ENCODE peak calls at places on chromosomes 4 and X, in eight cellular contexts. One of them, this sample, is unnamed.

GRCh38 chr4:77921701-77922100 is 59.1 kb downstream of the MRPL1 start:
- DNase-seq in CD8-positive, alpha-beta T cell: no peak
- DNase-seq in hepatocyte: peak
- DNase-seq in SW480: peak
- DNase-seq in GM12892: no peak
- DNase-seq in NCI-H1092 treated with DMSO at 0.1 percent for 48 hours: no peak
- DNase-seq in C1 segment of cervical spinal cord: no peak
- DNase-seq in GM04504: peak
- DNase-seq in this sample: no peak

GRCh38 chr4:101718810-101719209 is 71.7 kb upstream of the BANK1 start:
- DNase-seq in CD8-positive, alpha-beta T cell: no peak
- DNase-seq in hepatocyte: no peak
- DNase-seq in SW480: no peak
- DNase-seq in GM12892: no peak
- DNase-seq in NCI-H1092 treated with DMSO at 0.1 percent for 48 hours: no peak
- DNase-seq in C1 segment of cervical spinal cord: no peak
- DNase-seq in GM04504: no peak
- DNase-seq in this sample: no peak

GRCh38 chrX:46318551-46318950 is 226.7 kb downstream of the ZNF674 start:
- DNase-seq in CD8-positive, alpha-beta T cell: no peak
- DNase-seq in hepatocyte: no peak
- DNase-seq in SW480: no peak
- DNase-seq in GM12892: no peak
- DNase-seq in NCI-H1092 treated with DMSO at 0.1 percent for 48 hours: no peak
- DNase-seq in C1 segment of cervical spinal cord: no peak
- DNase-seq in GM04504: no peak
- DNase-seq in this sample: no peak

GRCh38 chr4:2586502-2586901 is 50.1 kb downstream of the FAM193A start:
- DNase-seq in CD8-positive, alpha-beta T cell: no peak
- DNase-seq in hepatocyte: no peak
- DNase-seq in SW480: no peak
- DNase-seq in GM12892: no peak
- DNase-seq in NCI-H1092 treated with DMSO at 0.1 percent for 48 hours: no peak
- DNase-seq in C1 segment of cervical spinal cord: no peak
- DNase-seq in GM04504: no peak
- DNase-seq in this sample: no peak

GRCh38 chr4:25650271-25650670 is 5.4 kb upstream of the SLC34A2 start:
- DNase-seq in CD8-positive, alpha-beta T cell: no peak
- DNase-seq in hepatocyte: no peak
- DNase-seq in SW480: no peak
- DNase-seq in GM12892: no peak
- DNase-seq in NCI-H1092 treated with DMSO at 0.1 percent for 48 hours: no peak
- DNase-seq in C1 segment of cervical spinal cord: no peak
- DNase-seq in GM04504: no peak
- DNase-seq in this sample: no peak

GRCh38 chrX:96204928-96205327 is 479.7 kb upstream of the DIAPH2 start:
- DNase-seq in CD8-positive, alpha-beta T cell: no peak
- DNase-seq in hepatocyte: peak
- DNase-seq in SW480: no peak
- DNase-seq in GM12892: no peak
- DNase-seq in NCI-H1092 treated with DMSO at 0.1 percent for 48 hours: no peak
- DNase-seq in C1 segment of cervical spinal cord: no peak
- DNase-seq in GM04504: no peak
- DNase-seq in this sample: no peak

GRCh38 chrX:17638731-17639130 is 98.6 kb upstream of the SCML1 start:
- DNase-seq in CD8-positive, alpha-beta T cell: no peak
- DNase-seq in hepatocyte: no peak
- DNase-seq in SW480: no peak
- DNase-seq in GM12892: no peak
- DNase-seq in NCI-H1092 treated with DMSO at 0.1 percent for 48 hours: peak
- DNase-seq in C1 segment of cervical spinal cord: no peak
- DNase-seq in GM04504: no peak
- DNase-seq in this sample: no peak

GRCh38 chr4:93996895-93997294 is 168.3 kb downstream of the ATOH1 start:
- DNase-seq in CD8-positive, alpha-beta T cell: no peak
- DNase-seq in hepatocyte: no peak
- DNase-seq in SW480: no peak
- DNase-seq in GM12892: no peak
- DNase-seq in NCI-H1092 treated with DMSO at 0.1 percent for 48 hours: no peak
- DNase-seq in C1 segment of cervical spinal cord: no peak
- DNase-seq in GM04504: no peak
- DNase-seq in this sample: no peak

GRCh38 chr4:48831532-48832015 is 686 bp downstream of the OCIAD1 start:
- DNase-seq in CD8-positive, alpha-beta T cell: no peak
- DNase-seq in hepatocyte: no peak
- DNase-seq in SW480: peak
- DNase-seq in GM12892: no peak
- DNase-seq in NCI-H1092 treated with DMSO at 0.1 percent for 48 hours: peak
- DNase-seq in C1 segment of cervical spinal cord: no peak
- DNase-seq in GM04504: peak
- DNase-seq in this sample: no peak

GRCh38 chrX:47577424-47577823 is 4.8 kb upstream of the TIMP1 start:
- DNase-seq in CD8-positive, alpha-beta T cell: no peak
- DNase-seq in hepatocyte: no peak
- DNase-seq in SW480: no peak
- DNase-seq in GM12892: no peak
- DNase-seq in NCI-H1092 treated with DMSO at 0.1 percent for 48 hours: no peak
- DNase-seq in C1 segment of cervical spinal cord: no peak
- DNase-seq in GM04504: no peak
- DNase-seq in this sample: no peak

GRCh38 chr4:139816856-139817255 is 151.2 kb downstream of the MGST2 start:
- DNase-seq in CD8-positive, alpha-beta T cell: no peak
- DNase-seq in hepatocyte: no peak
- DNase-seq in SW480: no peak
- DNase-seq in GM12892: no peak
- DNase-seq in NCI-H1092 treated with DMSO at 0.1 percent for 48 hours: no peak
- DNase-seq in C1 segment of cervical spinal cord: no peak
- DNase-seq in GM04504: no peak
- DNase-seq in this sample: no peak

GRCh38 chr4:31193516-31193915 is 473.3 kb downstream of the PCDH7 start:
- DNase-seq in CD8-positive, alpha-beta T cell: no peak
- DNase-seq in hepatocyte: no peak
- DNase-seq in SW480: no peak
- DNase-seq in GM12892: no peak
- DNase-seq in NCI-H1092 treated with DMSO at 0.1 percent for 48 hours: peak
- DNase-seq in C1 segment of cervical spinal cord: no peak
- DNase-seq in GM04504: no peak
- DNase-seq in this sample: no peak

This sample was measured in occipital lobe.